ENCODE peak calls at places on chromosomes 11 and 22, in six cellular contexts. P, S, C, W, G and B are unnamed samples.

GRCh38 chr11:19955660-19956059 is 204.6 kb downstream of the DBX1 start:
- DNase-seq in P (no peak), S (no peak), C (no peak), W (no peak), G (no peak), B (no peak)

GRCh38 chr11:14593671-14594070 is 49.9 kb upstream of the PDE3B start:
- DNase-seq in P (no peak), S (no peak), C (no peak), W (no peak), G (no peak), B (no peak)

GRCh38 chr11:61760946-61761345 is 8.5 kb downstream of the MYRF start:
- DNase-seq in P (no peak), S (no peak), C (no peak), W (no peak), G (no peak), B (no peak)

GRCh38 chr11:3123761-3124733 is 41.1 kb downstream of the OSBPL5 start:
- DNase-seq in P (no peak), S (peak; percentile 94), C (peak; percentile 86), W (peak; percentile 97), G (peak; percentile 92), B (peak; percentile 99)

GRCh38 chr22:38176170-38176741 is 5.4 kb downstream of the PLA2G6 start:
- DNase-seq in P (peak; percentile 11), S (peak; percentile 97), C (no peak), W (peak; percentile 91), G (peak; percentile 54), B (peak; percentile 84)

GRCh38 chr11:41334007-41334933 is 125.2 kb downstream of the LRRC4C start:
- DNase-seq in P (no peak), S (no peak), C (no peak), W (no peak), G (no peak), B (no peak)

GRCh38 chr11:17687946-17688670 is 31.3 kb upstream of the MYOD1 start:
- DNase-seq in P (no peak), S (peak; percentile 93), C (no peak), W (no peak), G (no peak), B (no peak)

GRCh38 chr11:28833670-28834069 is 725.5 kb downstream of the METTL15 start:
- DNase-seq in P (no peak), S (no peak), C (no peak), W (no peak), G (peak; percentile 94), B (peak; percentile 79)

GRCh38 chr11:72950685-72951084 is 136.5 kb downstream of the ATG16L2 start:
- DNase-seq in P (no peak), S (no peak), C (no peak), W (no peak), G (no peak), B (no peak)

GRCh38 chr11:44861829-44862545 is 88.7 kb downstream of the TP53I11 start:
- DNase-seq in P (peak; percentile 37), S (peak; percentile 66), C (peak; percentile 66), W (peak; percentile 94), G (peak; percentile 96), B (peak; percentile 98)

GRCh38 chr11:128831781-128832497 is 35.2 kb downstream of the KCNJ1 start:
- DNase-seq in P (no peak), S (no peak), C (no peak), W (no peak), G (no peak), B (no peak)

GRCh38 chr22:37254867-37255233 is 10.8 kb upstream of the RAC2 start:
- DNase-seq in P (no peak), S (no peak), C (peak; percentile 72), W (no peak), G (peak; percentile 96), B (peak; percentile 50)

GRCh38 chr11:71477637-71478011 is 24.6 kb downstream of the NADSYN1 start:
- DNase-seq in P (no peak), S (no peak), C (no peak), W (no peak), G (no peak), B (no peak)

GRCh38 chr22:28051091-28051786 is 132.2 kb upstream of the PITPNB start:
- DNase-seq in P (no peak), S (no peak), C (no peak), W (no peak), G (no peak), B (no peak)

GRCh38 chr22:36875741-36876140 is 14.9 kb downstream of the NCF4 start:
- DNase-seq in P (no peak), S (no peak), C (no peak), W (no peak), G (no peak), B (no peak)

GRCh38 chr11:37500425-37500824 is 902.4 kb upstream of the RAG2 start:
- DNase-seq in P (no peak), S (no peak), C (peak; percentile 17), W (no peak), G (peak; percentile 89), B (peak; percentile 20)

GRCh38 chr11:75280227-75280671 is 39.7 kb downstream of the TPBGL start:
- DNase-seq in P (peak; percentile 74), S (peak; percentile 79), C (peak; percentile 15), W (peak; percentile 89), G (peak; percentile 46), B (peak; percentile 70)

GRCh38 chr11:3644817-3645235 is at the start of gene ART1:
- DNase-seq in P (no peak), S (peak; percentile 85), C (no peak), W (no peak), G (no peak), B (peak; percentile 36)

GRCh38 chr22:45239378-45240136 is 1.1 kb downstream of the KIAA0930 start:
- DNase-seq in P (no peak), S (peak; percentile 48), C (no peak), W (no peak), G (no peak), B (no peak)

GRCh38 chr11:2468363-2469240 is 23.8 kb downstream of the KCNQ1 start:
- DNase-seq in P (no peak), S (no peak), C (no peak), W (peak; percentile 46), G (no peak), B (no peak)

GRCh38 chr22:19244600-19245352 is 46.7 kb downstream of the CLTCL1 start:
- DNase-seq in P (no peak), S (no peak), C (no peak), W (no peak), G (no peak), B (no peak)

GRCh38 chr22:17035246-17035645 is 27.2 kb upstream of the GAB4 start:
- DNase-seq in P (no peak), S (no peak), C (no peak), W (no peak), G (peak; percentile 8), B (peak; percentile 41)

GRCh38 chr11:10376061-10376460 is 71.2 kb downstream of the ADM start:
- DNase-seq in P (no peak), S (no peak), C (no peak), W (no peak), G (no peak), B (no peak)

GRCh38 chr11:119340335-119341221 is at the start of gene C1QTNF5:
- DNase-seq in P (no peak), S (peak; percentile 90), C (no peak), W (peak; percentile 96), G (no peak), B (no peak)

GRCh38 chr22:19877626-19878339 is 23.1 kb upstream of the GNB1L start:
- DNase-seq in P (no peak), S (no peak), C (no peak), W (peak; percentile 56), G (no peak), B (no peak)

GRCh38 chr22:37575490-37576003 is 4.3 kb downstream of the LGALS2 start:
- DNase-seq in P (no peak), S (no peak), C (no peak), W (no peak), G (no peak), B (no peak)

GRCh38 chr22:46547179-46547882 is 9.9 kb upstream of the CELSR1 start:
- DNase-seq in P (no peak), S (peak; percentile 66), C (no peak), W (no peak), G (peak; percentile 87), B (peak; percentile 56)

GRCh38 chr11:113331988-113332387 is 17.6 kb downstream of the TTC12 start:
- DNase-seq in P (no peak), S (no peak), C (no peak), W (no peak), G (no peak), B (no peak)

GRCh38 chr22:17412232-17412631 is 43.0 kb downstream of the CECR2 start:
- DNase-seq in P (no peak), S (no peak), C (no peak), W (no peak), G (no peak), B (no peak)

GRCh38 chr11:1069740-1070139 is 4.9 kb upstream of the MUC2 start:
- DNase-seq in P (no peak), S (no peak), C (no peak), W (no peak), G (no peak), B (no peak)
- TF ChIP-seq CTCF in P (no peak), S (no peak), C (no peak), W (no peak), G (no peak), B (no peak)

GRCh38 chr11:68956547-68957254 is 24.1 kb downstream of the MRGPRD start:
- DNase-seq in P (no peak), S (peak; percentile 26), C (no peak), W (peak; percentile 72), G (no peak), B (no peak)

GRCh38 chr11:68959465-68960298 is 21.1 kb downstream of the MRGPRD start:
- DNase-seq in P (no peak), S (peak; percentile 33), C (no peak), W (no peak), G (no peak), B (no peak)

GRCh38 chr11:68958211-68958610 is 22.6 kb downstream of the MRGPRD start:
- DNase-seq in P (no peak), S (peak; percentile 32), C (no peak), W (no peak), G (no peak), B (no peak)

GRCh38 chr11:68954970-68955958 is 25.5 kb downstream of the MRGPRD start:
- DNase-seq in P (no peak), S (peak; percentile 64), C (no peak), W (peak; percentile 93), G (peak; percentile 10), B (no peak)

DNA sequence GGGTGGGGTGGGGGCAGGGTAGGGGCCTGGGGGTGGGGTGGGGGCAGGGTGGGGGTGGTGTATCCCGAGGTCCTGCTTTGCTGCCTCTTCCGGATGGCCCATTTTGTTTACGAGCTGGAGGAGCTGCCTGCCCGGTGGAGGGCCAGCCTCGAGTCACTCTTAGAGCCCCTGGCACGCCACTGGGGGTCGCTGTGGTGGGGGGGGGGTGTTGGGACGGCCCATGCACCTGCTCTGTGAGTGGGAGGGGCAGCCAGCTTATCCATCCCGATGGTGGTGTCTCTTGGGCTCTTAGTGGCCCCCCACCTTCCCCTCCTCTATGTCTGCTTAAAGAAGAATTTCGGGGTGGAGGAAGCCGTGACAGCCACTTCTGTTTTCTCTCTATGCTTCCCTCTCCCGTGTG is 24.6 kb downstream of the MRGPRD start:
- DNase-seq in P (peak; percentile 20), S (peak; percentile 52), C (no peak), W (peak; percentile 69), G (no peak), B (no peak)
- TF ChIP-seq CTCF in P (no peak), S (no peak), C (peak; percentile 23), W (no peak), G (no peak), B (peak; percentile 21)

GRCh38 chr11:23021287-23021863 is 161.1 kb upstream of the CCDC179 start:
- DNase-seq in P (no peak), S (no peak), C (no peak), W (no peak), G (peak; percentile 15), B (peak; percentile 9)
- TF ChIP-seq CTCF in P (peak; percentile 33), S (peak; percentile 15), C (peak; percentile 19), W (peak; percentile 12), G (peak; percentile 54), B (peak; percentile 45)

GRCh38 chr22:22397875-22398524 is 110.5 kb downstream of the ZNF280B start:
- DNase-seq in P (no peak), S (no peak), C (no peak), W (peak; percentile 84), G (no peak), B (no peak)
- TF ChIP-seq CTCF in P (no peak), S (no peak), C (no peak), W (no peak), G (no peak), B (no peak)